ENCODE peak calls at places on chromosome 6, in six cellular contexts. P, Q, V, R, D and H are unnamed samples.

GRCh38 chr6:32761084-32761483 is 2.2 kb downstream of the HLA-DQB2 start:
- ATAC-seq in P (no peak), Q (peak; percentile 68), V (peak; percentile 50), R (no peak), D (no peak), H (no peak)

GRCh38 chr6:127462391-127462790 is 3.2 kb upstream of the KIAA0408 start:
- ATAC-seq in P (no peak), Q (no peak), V (no peak), R (no peak), D (no peak), H (no peak)

GRCh38 chr6:138844203-138844602 is 48.3 kb downstream of the ECT2L start:
- ATAC-seq in P (peak; percentile 43), Q (no peak), V (no peak), R (no peak), D (no peak), H (no peak)

GRCh38 chr6:131803007-131803769 is 4.6 kb upstream of the ENPP1 start:
- ATAC-seq in P (no peak), Q (no peak), V (no peak), R (no peak), D (no peak), H (no peak)

GRCh38 chr6:56868687-56869086 is 86.2 kb upstream of the BEND6 start:
- ATAC-seq in P (no peak), Q (no peak), V (no peak), R (no peak), D (peak; percentile 55), H (peak; percentile 57)

GRCh38 chr6:139852484-139853140 is 478.2 kb upstream of the CITED2 start:
- ATAC-seq in P (no peak), Q (no peak), V (no peak), R (no peak), D (peak; percentile 43), H (no peak)

GRCh38 chr6:92723390-92723931 is 695.9 kb downstream of the EPHA7 start:
- ATAC-seq in P (no peak), Q (no peak), V (peak; percentile 64), R (peak; percentile 25), D (peak; percentile 35), H (no peak)

GRCh38 chr6:106102967-106103727 is 17.0 kb downstream of the PRDM1 start:
- ATAC-seq in P (no peak), Q (no peak), V (no peak), R (no peak), D (no peak), H (no peak)

GRCh38 chr6:116254297-116254724 is 436 bp upstream of the TSPYL4 start:
- ATAC-seq in P (no peak), Q (no peak), V (no peak), R (peak; percentile 16), D (no peak), H (no peak)

GRCh38 chr6:4133941-4134838 is 1.2 kb downstream of the ECI2 start:
- ATAC-seq in P (no peak), Q (no peak), V (no peak), R (no peak), D (no peak), H (peak; percentile 1)

GRCh38 chr6:90123796-90124195 is 172.8 kb downstream of the BACH2 start:
- ATAC-seq in P (no peak), Q (no peak), V (no peak), R (peak; percentile 63), D (peak; percentile 37), H (peak; percentile 31)

GRCh38 chr6:43428112-43428570 is 800 bp downstream of the ABCC10 start:
- ATAC-seq in P (no peak), Q (no peak), V (no peak), R (peak; percentile 49), D (peak; percentile 56), H (no peak)

GRCh38 chr6:19637010-19637409 is 200.2 kb upstream of the ID4 start:
- ATAC-seq in P (no peak), Q (no peak), V (no peak), R (no peak), D (no peak), H (no peak)

GRCh38 chr6:5506575-5506974 is 245.3 kb downstream of the FARS2 start:
- ATAC-seq in P (no peak), Q (peak; percentile 73), V (no peak), R (no peak), D (no peak), H (no peak)